ENCODE peak calls at places on chromosomes 12 and 14, in ten cellular contexts. O is nephron progenitor cell; Q is anterior cingulate cortex; W is SHP77; C is GDM1; V is effector memory CD8-positive, alpha-beta T cell; Z is NCI-H1092; I is retina; T is iPS-NIHi11; U is activated gamma-delta T cell treated with Interleukin-2 at 50 U/mL for 16 hours. J is an unnamed sample.

GRCh38 chr14:22472466-22472865 is 116.6 kb downstream of the DAD1 start:
- DNase-seq in Q (no peak), O (no peak), W (no peak), T (no peak), U (no peak), I (no peak), C (no peak), V (no peak), Z (no peak), J (no peak)

GRCh38 chr14:51448831-51449665 is 202.7 kb upstream of the FRMD6 start:
- DNase-seq in V (no peak), O (no peak), U (no peak), T (no peak), C (no peak), I (no peak), W (no peak), Z (no peak), Q (no peak), J (no peak)

GRCh38 chr12:88310069-88310468 is 168.0 kb downstream of the TMTC3 start:
- DNase-seq in O (peak), C (no peak), U (no peak), Z (no peak), W (no peak), I (no peak), T (no peak), V (no peak), Q (no peak), J (no peak)

GRCh38 chr14:105485720-105486332 is 860 bp upstream of the CRIP1 start:
- DNase-seq in Q (no peak), U (no peak), I (peak), O (peak), V (peak), W (peak), C (no peak), T (peak), Z (no peak), J (peak)

GRCh38 chr14:75281691-75282000 is 3.0 kb downstream of the FOS start:
- DNase-seq in W (no peak), Z (no peak), I (no peak), O (no peak), Q (no peak), V (no peak), T (no peak), U (no peak), C (no peak), J (no peak)

GRCh38 chr12:123946152-123946515 is 26.5 kb downstream of the CCDC92 start:
- DNase-seq in Q (no peak), T (no peak), I (no peak), W (no peak), C (no peak), U (no peak), O (no peak), V (no peak), Z (no peak), J (no peak)

GRCh38 chr12:56718167-56718566 is 6.9 kb downstream of the NACA start:
- DNase-seq in O (no peak), Z (no peak), I (no peak), C (no peak), Q (no peak), W (no peak), T (no peak), U (no peak), V (no peak), J (no peak)

GRCh38 chr14:104680056-104680805 is 9.2 kb upstream of the INF2 start:
- DNase-seq in V (no peak), O (no peak), U (no peak), Z (no peak), I (no peak), W (peak), C (no peak), T (no peak), Q (no peak), J (no peak)

GRCh38 chr14:80059041-80059440 is 152.3 kb downstream of the DIO2 start:
- DNase-seq in Q (no peak), T (no peak), Z (no peak), U (no peak), W (no peak), C (no peak), I (no peak), O (no peak), V (no peak), J (no peak)